ENCODE peak calls at places on chromosome 13, in nine cellular contexts. V is progenitor cell of endocrine pancreas, B is Calu3, C is Caco-2, Z is pancreas, I is psoas muscle, R is left lung, N is heart right ventricle, E is cardiac muscle cell. M is an unnamed sample.

GRCh38 chr13:102563267-102563666 is 33.5 kb upstream of the TPP2 start:
- DNase-seq in V (no peak), B (no peak), C (no peak), Z (no peak), I (no peak), R (no peak), N (no peak), E (no peak), M (no peak)

GRCh38 chr13:89361909-89362308 is 1690.7 kb downstream of the SLITRK5 start:
- DNase-seq in V (no peak), B (no peak), C (peak), Z (no peak), I (no peak), R (no peak), N (no peak), E (peak), M (no peak)

GRCh38 chr13:22549126-22549525 is 631.7 kb upstream of the SGCG start:
- DNase-seq in V (no peak), B (no peak), C (no peak), Z (no peak), I (no peak), R (no peak), N (no peak), E (no peak), M (no peak)

GRCh38 chr13:102195566-102196462 is 206.0 kb downstream of the FGF14 start:
- DNase-seq in V (no peak), B (no peak), C (no peak), Z (no peak), I (no peak), R (no peak), N (no peak), E (no peak), M (no peak)

GRCh38 chr13:27293873-27294515 is 23.4 kb downstream of the RASL11A start:
- DNase-seq in V (no peak), B (no peak), C (no peak), Z (no peak), I (no peak), R (no peak), N (no peak), E (no peak), M (no peak)

GRCh38 chr13:114130131-114130707 is 2.2 kb downstream of the RASA3 start:
- DNase-seq in V (no peak), B (no peak), C (no peak), Z (no peak), I (peak), R (no peak), N (no peak), E (no peak), M (no peak)

GRCh38 chr13:64471916-64472315 is 2758.2 kb downstream of the PCDH9 start:
- DNase-seq in V (no peak), B (no peak), C (no peak), Z (no peak), I (no peak), R (no peak), N (no peak), E (peak), M (no peak)

GRCh38 chr13:21014666-21015170 is 46.7 kb downstream of the LATS2 start:
- DNase-seq in V (no peak), B (no peak), C (no peak), Z (no peak), I (peak), R (no peak), N (peak), E (peak), M (peak)

GRCh38 chr13:75694742-75695141 is 58.6 kb downstream of the LMO7 start:
- DNase-seq in V (no peak), B (no peak), C (no peak), Z (no peak), I (no peak), R (peak), N (no peak), E (no peak), M (no peak)

GRCh38 chr13:36665630-36666029 is 8.2 kb upstream of the SERTM1 start:
- DNase-seq in V (no peak), B (no peak), C (no peak), Z (no peak), I (no peak), R (no peak), N (no peak), E (no peak), M (no peak)

GRCh38 chr13:110261166-110262081 is 45.5 kb downstream of the COL4A1 start:
- DNase-seq in V (no peak), B (peak), C (no peak), Z (no peak), I (no peak), R (no peak), N (no peak), E (no peak), M (no peak)

GRCh38 chr13:92187378-92187989 is 789.1 kb downstream of the GPC5 start:
- DNase-seq in V (no peak), B (no peak), C (peak), Z (no peak), I (no peak), R (no peak), N (no peak), E (peak), M (no peak)

GRCh38 chr13:48201044-48201443 is 32.0 kb upstream of the ITM2B start:
- DNase-seq in V (no peak), B (no peak), C (peak), Z (peak), I (no peak), R (no peak), N (no peak), E (no peak), M (no peak)

GRCh38 chr13:72284791-72285190 is 417.8 kb upstream of the DACH1 start:
- DNase-seq in V (no peak), B (no peak), C (no peak), Z (no peak), I (no peak), R (no peak), N (no peak), E (no peak), M (no peak)

GRCh38 chr13:24700539-24700938 is 20.3 kb downstream of the ATP12A start:
- DNase-seq in V (no peak), B (no peak), C (no peak), Z (no peak), I (peak), R (no peak), N (no peak), E (no peak), M (no peak)

GRCh38 chr13:79775830-79776229 is 294.9 kb downstream of the NDFIP2 start:
- DNase-seq in V (no peak), B (peak), C (peak), Z (peak), I (no peak), R (no peak), N (no peak), E (peak), M (no peak)

GRCh38 chr13:109412232-109412935 is 374.0 kb downstream of the IRS2 start:
- DNase-seq in V (peak), B (peak), C (peak), Z (peak), I (no peak), R (peak), N (peak), E (peak), M (peak)

GRCh38 chr13:70330697-70331361 is 222.6 kb upstream of the KLHL1 start:
- DNase-seq in V (no peak), B (no peak), C (no peak), Z (no peak), I (no peak), R (no peak), N (no peak), E (no peak), M (no peak)

GRCh38 chr13:36029171-36029570 is 102.0 kb downstream of the DCLK1 start:
- DNase-seq in V (no peak), B (no peak), C (no peak), Z (no peak), I (no peak), R (no peak), N (no peak), E (peak), M (no peak)

GRCh38 chr13:30354481-30355404 is 47.4 kb upstream of the KATNAL1 start:
- DNase-seq in V (no peak), B (no peak), C (peak), Z (no peak), I (no peak), R (no peak), N (no peak), E (no peak), M (no peak)

GRCh38 chr13:102799544-102800144 is 725 bp downstream of the BIVM start:
- DNase-seq in V (peak), B (no peak), C (peak), Z (peak), I (no peak), R (peak), N (peak), E (no peak), M (no peak)

GRCh38 chr13:24276310-24276709 is 33.1 kb upstream of the C1QTNF9 start:
- DNase-seq in V (no peak), B (no peak), C (no peak), Z (no peak), I (no peak), R (no peak), N (no peak), E (no peak), M (no peak)

GRCh38 chr13:96052655-96053002 is 572 bp downstream of the UGGT2 start:
- DNase-seq in V (no peak), B (peak), C (peak), Z (no peak), I (no peak), R (no peak), N (no peak), E (peak), M (no peak)

GRCh38 chr13:101965096-101965495 is 436.8 kb downstream of the FGF14 start:
- DNase-seq in V (no peak), B (no peak), C (no peak), Z (no peak), I (no peak), R (no peak), N (no peak), E (no peak), M (no peak)

GRCh38 chr13:81171065-81171647 is 830.2 kb upstream of the SPRY2 start:
- DNase-seq in V (no peak), B (no peak), C (peak), Z (no peak), I (no peak), R (no peak), N (no peak), E (peak), M (no peak)

GRCh38 chr13:42926555-42926954 is 65.5 kb downstream of the EPSTI1 start:
- DNase-seq in V (no peak), B (no peak), C (no peak), Z (no peak), I (no peak), R (no peak), N (no peak), E (peak), M (no peak)

DNA sequence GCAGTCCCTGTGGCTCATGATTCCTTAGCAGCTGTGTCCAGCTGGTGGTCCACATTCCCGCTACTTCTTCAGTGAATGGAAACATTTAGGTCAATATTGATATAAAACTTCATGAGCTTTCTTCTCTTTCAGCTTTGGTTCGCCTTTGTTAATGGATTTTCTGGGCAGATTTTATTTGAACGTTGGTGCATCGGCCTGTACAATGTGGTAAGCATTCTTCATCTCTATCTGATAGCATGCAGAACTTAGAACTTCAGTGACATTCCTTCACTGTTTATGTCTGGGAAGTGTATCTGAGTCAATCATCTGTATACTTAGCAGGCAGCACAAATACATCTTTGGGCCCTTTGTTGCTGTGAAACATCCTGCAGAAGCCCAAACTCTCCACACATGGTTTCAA is 223.8 kb downstream of the SHISA2 start:
- DNase-seq in V (no peak), B (no peak), C (no peak), Z (no peak), I (no peak), R (no peak), N (no peak), E (no peak), M (no peak)
- TF ChIP-seq CTCF in V (no peak), B (no peak), C (no peak), Z (no peak), I (no peak), R (no peak), N (no peak), E (no peak), M (no peak)

DNA sequence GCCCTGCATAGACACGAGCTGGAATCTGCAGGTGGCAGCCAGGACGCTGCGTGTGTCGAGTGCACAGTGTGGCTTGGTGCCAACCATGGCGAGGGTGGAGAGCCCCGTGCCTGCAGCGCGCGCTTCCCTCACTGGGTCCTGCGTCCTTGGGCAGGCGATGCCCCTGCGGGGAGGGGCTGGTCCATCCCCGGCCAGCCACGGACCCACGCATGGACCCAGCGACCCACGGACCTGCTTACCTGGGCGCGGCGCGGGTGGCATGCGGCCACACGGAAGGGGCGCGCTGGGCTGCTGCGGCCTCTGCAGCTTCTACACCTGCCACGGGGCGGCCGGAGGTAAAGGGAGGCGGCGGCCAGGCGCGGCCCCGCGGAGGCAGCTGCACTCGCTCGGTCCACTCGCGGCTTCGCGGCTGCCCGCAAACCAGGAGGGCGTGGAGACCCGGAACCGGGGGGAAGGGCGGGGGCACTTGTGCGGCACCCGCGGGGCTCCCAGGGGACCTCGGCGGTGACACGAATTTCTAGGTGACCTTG is 569 bp upstream of the MCF2L start:
- DNase-seq in V (peak), B (peak), C (peak), Z (peak), I (peak), R (peak), N (peak), E (no peak), M (no peak)
- TF ChIP-seq CTCF in V (peak), B (no peak), C (peak), Z (peak), I (no peak), R (no peak), N (no peak), E (no peak), M (no peak)

DNA sequence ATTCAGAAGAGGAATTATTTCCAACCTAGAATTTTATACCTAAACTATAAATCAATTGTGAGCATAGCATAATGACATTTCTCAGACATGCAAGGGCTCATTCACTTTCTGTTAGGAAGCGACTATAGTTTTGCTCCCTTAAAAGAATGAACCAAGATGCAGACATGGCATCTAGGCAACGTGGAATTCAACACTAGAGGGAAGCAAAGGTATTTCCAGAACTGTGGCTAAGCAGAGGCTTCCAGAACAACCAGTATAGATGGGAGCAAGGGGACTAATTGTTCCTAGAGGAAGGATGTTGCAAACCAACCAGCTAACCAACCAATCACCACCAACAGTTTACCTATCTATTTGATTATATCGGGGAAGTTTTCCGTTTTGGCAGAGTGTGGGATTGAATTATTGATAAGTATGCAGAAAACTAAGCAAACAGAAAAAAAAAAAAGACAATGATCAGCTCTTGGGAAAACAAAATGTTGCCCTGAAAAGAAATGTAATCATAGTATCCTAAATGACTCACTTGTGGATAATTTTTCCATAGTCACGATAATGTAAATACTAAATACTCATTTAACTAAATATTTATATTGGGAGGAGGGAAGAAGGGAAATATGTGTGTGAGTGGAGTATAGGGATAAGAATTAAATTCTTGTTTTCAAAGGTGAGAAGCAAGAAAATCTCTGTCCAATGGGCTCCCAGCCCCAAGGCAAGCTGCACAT is 21.1 kb downstream of the ARL11 start:
- DNase-seq in V (no peak), B (no peak), C (peak), Z (no peak), I (no peak), R (no peak), N (no peak), E (peak), M (no peak)
- TF ChIP-seq CTCF in V (peak), B (no peak), C (peak), Z (no peak), I (peak), R (no peak), N (no peak), E (peak), M (peak)

GRCh38 chr13:59121507-59121906 is 1042.2 kb downstream of the DIAPH3 start:
- DNase-seq in V (no peak), B (no peak), C (no peak), Z (no peak), I (no peak), R (no peak), N (no peak), E (no peak), M (no peak)

DNA sequence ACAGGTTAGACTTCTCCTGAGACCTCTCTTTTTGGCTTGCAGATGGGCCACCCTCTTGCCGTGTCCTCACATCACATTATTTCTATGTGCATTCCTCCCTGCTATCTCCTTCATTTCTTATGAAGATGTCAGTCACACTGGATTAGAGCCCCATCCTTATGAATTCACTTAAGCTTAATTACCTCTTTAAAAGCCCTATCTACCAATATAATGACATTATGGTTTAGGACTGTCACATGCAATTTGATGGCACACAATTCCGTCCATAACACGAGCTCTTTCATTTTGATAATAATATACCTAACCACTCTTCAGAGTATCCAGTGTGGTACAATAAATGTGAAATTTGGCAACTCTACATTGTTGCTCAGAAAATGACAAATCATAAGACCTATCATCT is 1037.3 kb downstream of the DIAPH3 start:
- DNase-seq in V (no peak), B (no peak), C (no peak), Z (no peak), I (no peak), R (no peak), N (no peak), E (no peak), M (no peak)
- TF ChIP-seq CTCF in V (no peak), B (no peak), C (no peak), Z (no peak), I (no peak), R (no peak), N (no peak), E (no peak), M (no peak)

GRCh38 chr13:76759877-76760276 is 126.3 kb downstream of the KCTD12 start:
- DNase-seq in V (no peak), B (no peak), C (no peak), Z (no peak), I (no peak), R (no peak), N (no peak), E (peak), M (no peak)
- TF ChIP-seq CTCF in V (no peak), B (no peak), C (no peak), Z (no peak), I (no peak), R (no peak), N (no peak), E (peak), M (no peak)

GRCh38 chr13:38045278-38046048 is 175.9 kb upstream of the TRPC4 start:
- DNase-seq in V (no peak), B (peak), C (peak), Z (no peak), I (no peak), R (no peak), N (no peak), E (peak), M (no peak)
- TF ChIP-seq CTCF in V (peak), B (peak), C (peak), Z (no peak), I (no peak), R (no peak), N (no peak), E (peak), M (no peak)

DNA sequence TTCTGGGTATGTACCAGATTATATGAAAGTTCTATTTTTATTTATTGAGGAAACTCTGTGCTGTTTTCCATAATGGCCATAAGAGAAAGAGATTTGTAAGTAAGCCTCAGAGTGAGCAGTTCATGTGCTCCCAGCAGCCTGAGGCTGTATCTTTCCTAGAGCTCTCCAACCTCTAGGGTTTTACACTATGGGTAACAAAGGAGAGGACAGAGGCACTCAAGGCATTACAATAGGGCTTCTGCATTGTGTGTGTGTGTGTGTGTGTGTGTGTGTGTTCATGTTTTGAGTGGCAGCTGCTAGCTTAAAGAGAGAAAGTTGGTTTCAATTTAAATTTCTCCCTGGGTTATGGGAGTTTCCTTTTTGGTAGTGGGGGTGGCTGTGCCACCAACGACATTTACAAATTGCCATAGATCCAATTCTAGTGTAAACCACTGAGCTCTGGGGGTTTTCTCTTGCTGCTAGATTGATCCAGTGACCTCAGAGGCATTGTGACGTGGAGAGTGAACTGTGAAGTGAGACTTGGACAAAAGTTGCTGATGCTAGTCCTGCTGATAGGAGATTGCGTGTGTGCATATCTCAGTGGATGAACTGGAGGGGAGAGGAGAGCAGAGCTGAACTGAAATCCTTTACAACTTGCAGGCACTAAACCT is 67.3 kb upstream of the OLFM4 start:
- DNase-seq in V (no peak), B (no peak), C (no peak), Z (no peak), I (no peak), R (no peak), N (no peak), E (no peak), M (no peak)
- TF ChIP-seq CTCF in V (no peak), B (no peak), C (no peak), Z (no peak), I (no peak), R (no peak), N (no peak), E (no peak), M (no peak)

M was measured in uterus.